ENCODE peak calls at places on chromosome X, in five cellular contexts. A is AG09319, Z is GM23248, C is kidney tubule cell, E is Caco-2. U is an unnamed sample.

GRCh38 chrX:129737921-129738320 is 858 bp upstream of the XPNPEP2 start:
- DNase-seq in C (peak; percentile 46), A (no peak), E (no peak), Z (peak; percentile 77), U (no peak)

GRCh38 chrX:41912922-41913321 is 10.4 kb downstream of the CASK start:
- DNase-seq in A (no peak), Z (peak; percentile 15), E (no peak), C (peak; percentile 94), U (no peak)

GRCh38 chrX:134749651-134750450 is 91.6 kb upstream of the PLAC1 start:
- DNase-seq in E (peak; percentile 50), A (no peak), Z (no peak), C (no peak), U (no peak)

GRCh38 chrX:70525733-70526132 is 81.1 kb downstream of the DLG3 start:
- DNase-seq in Z (no peak), E (peak; percentile 55), C (no peak), A (no peak), U (no peak)

GRCh38 chrX:150731795-150732194 is 38.6 kb downstream of the MTMR1 start:
- DNase-seq in C (peak; percentile 58), E (no peak), A (peak; percentile 80), Z (peak; percentile 97), U (no peak)

GRCh38 chrX:114717921-114718320 is 134.0 kb downstream of the HTR2C start:
- DNase-seq in A (no peak), Z (no peak), E (peak; percentile 26), C (no peak), U (no peak)

GRCh38 chrX:2774057-2774456 is 22.2 kb downstream of the XG start:
- DNase-seq in A (no peak), C (no peak), Z (no peak), E (no peak), U (no peak)

GRCh38 chrX:48498374-48498809 is 10.4 kb upstream of the PORCN start:
- DNase-seq in E (no peak), A (no peak), Z (peak; percentile 88), C (peak; percentile 97), U (no peak)

GRCh38 chrX:134365923-134366322 is 94.0 kb upstream of the HPRT1 start:
- DNase-seq in E (no peak), Z (no peak), A (no peak), C (peak; percentile 37), U (no peak)

GRCh38 chrX:7996414-7996813 is 69.2 kb upstream of the PNPLA4 start:
- DNase-seq in C (peak; percentile 54), A (no peak), Z (peak; percentile 47), E (peak; percentile 21), U (no peak)

GRCh38 chrX:132737743-132738142 is 220.7 kb downstream of the HS6ST2 start:
- DNase-seq in C (peak; percentile 67), E (no peak), Z (no peak), A (no peak), U (peak; percentile 9)

GRCh38 chrX:46152756-46153155 is 392.5 kb downstream of the ZNF674 start:
- DNase-seq in A (no peak), C (no peak), Z (no peak), E (no peak), U (no peak)

GRCh38 chrX:45070116-45071007 is 130.3 kb downstream of the DIPK2B start:
- DNase-seq in C (peak; percentile 58), Z (peak; percentile 52), E (peak; percentile 23), A (peak; percentile 25), U (no peak)

GRCh38 chrX:154458954-154459829 is 1.1 kb downstream of the PLXNA3 start:
- DNase-seq in C (peak; percentile 38), Z (peak; percentile 66), E (no peak), A (no peak), U (no peak)

GRCh38 chrX:154373340-154374306 is 811 bp downstream of the FLNA start:
- DNase-seq in C (peak; percentile 85), A (peak; percentile 62), Z (peak; percentile 76), E (peak; percentile 91), U (no peak)

GRCh38 chrX:110284159-110284558 is 33.7 kb downstream of the AMMECR1 start:
- DNase-seq in E (no peak), A (peak; percentile 39), Z (peak; percentile 83), C (peak; percentile 90), U (no peak)

GRCh38 chrX:134423606-134424005 is 36.4 kb upstream of the HPRT1 start:
- DNase-seq in E (no peak), C (peak; percentile 39), A (peak; percentile 4), Z (peak; percentile 63), U (no peak)

GRCh38 chrX:23952401-23952800 is 44.6 kb downstream of the CXorf58 start:
- DNase-seq in C (no peak), Z (no peak), A (no peak), E (no peak), U (no peak)

GRCh38 chrX:120315776-120316175 is 4.5 kb upstream of the TMEM255A start:
- DNase-seq in A (no peak), Z (no peak), E (no peak), C (peak; percentile 59), U (no peak)